ENCODE peak calls at places on chromosomes 13 and 19, in six cellular contexts. H, B, U, K, C and L are unnamed samples.

GRCh38 chr13:47480121-47480520 is 521.0 kb downstream of the SUCLA2 start:
- DNase-seq in H (no peak), B (peak), U (no peak), K (no peak), C (no peak), L (no peak)

GRCh38 chr19:34667349-34668076 is 9.4 kb downstream of the SCGB2B2 start:
- DNase-seq in H (no peak), B (no peak), U (no peak), K (no peak), C (no peak), L (peak)

GRCh38 chr19:51119089-51119488 is 5.6 kb upstream of the SIGLEC9 start:
- DNase-seq in H (no peak), B (no peak), U (no peak), K (no peak), C (no peak), L (no peak)

GRCh38 chr19:16628984-16629691 is 1.1 kb upstream of the MED26 start:
- DNase-seq in H (peak), B (no peak), U (no peak), K (peak), C (no peak), L (peak)

GRCh38 chr13:32997399-32997798 is 18.8 kb upstream of the KL start:
- DNase-seq in H (no peak), B (no peak), U (no peak), K (no peak), C (no peak), L (no peak)

GRCh38 chr19:48249502-48250014 is 6.2 kb downstream of the CARD8 start:
- DNase-seq in H (peak), B (no peak), U (no peak), K (peak), C (no peak), L (peak)

GRCh38 chr13:44140146-44140545 is 233.5 kb upstream of the SERP2 start:
- DNase-seq in H (peak), B (no peak), U (peak), K (no peak), C (no peak), L (no peak)

GRCh38 chr19:10088949-10089554 is 2.9 kb downstream of the SHFL start:
- DNase-seq in H (no peak), B (no peak), U (no peak), K (no peak), C (no peak), L (no peak)